ENCODE peak calls at places on chromosomes 7 and 10, in five cellular contexts. I is adrenal gland, W is lower lobe of right lung, K is aorta, P is stomach. T is an unnamed sample. For H3K36me3, the result is how much of the 10 kb centered on the place peaks cover.

GRCh38 chr10:32446701-32447406 is 914 bp downstream of the CCDC7 start:
- DNase-seq in I (no peak), W (no peak), K (no peak), P (no peak), T (no peak)

GRCh38 chr10:34936061-34936460 is 121.0 kb upstream of the PARD3 start:
- DNase-seq in I (no peak), W (no peak), K (no peak), P (no peak), T (no peak)

GRCh38 chr7:35285799-35286198 is 31.9 kb upstream of the TBX20 start:
- DNase-seq in I (no peak), W (no peak), K (no peak), P (no peak), T (no peak)

GRCh38 chr7:116762951-116763350 is 91.0 kb downstream of the MET start:
- DNase-seq in I (no peak), W (no peak), K (no peak), P (no peak), T (no peak)

GRCh38 chr7:78172138-78172887 is 373.7 kb downstream of the PHTF2 start:
- DNase-seq in I (no peak), W (no peak), K (no peak), P (no peak), T (no peak)

GRCh38 chr7:83005410-83005809 is 157.3 kb downstream of the PCLO start:
- DNase-seq in I (no peak), W (no peak), K (no peak), P (no peak), T (no peak)

GRCh38 chr7:132078891-132079735 is 497.2 kb downstream of the PLXNA4 start:
- DNase-seq in I (no peak), W (no peak), K (no peak), P (no peak), T (no peak)

GRCh38 chr7:48182736-48183369 is 11.6 kb downstream of the ABCA13 start:
- DNase-seq in I (no peak), W (no peak), K (no peak), P (no peak), T (no peak)

GRCh38 chr10:78559514-78560392 is 509.0 kb upstream of the ZMIZ1 start:
- DNase-seq in I (no peak), W (no peak), K (no peak), P (no peak), T (no peak)

GRCh38 chr10:43225004-43225786 is 41.7 kb downstream of the RASGEF1A start:
- DNase-seq in I (peak), W (no peak), K (no peak), P (no peak), T (no peak)

GRCh38 chr10:61939575-61940301 is 38.2 kb downstream of the ARID5B start:
- DNase-seq in I (no peak), W (no peak), K (no peak), P (no peak), T (no peak)

GRCh38 chr7:69147631-69148030 is 450.6 kb upstream of the AUTS2 start:
- DNase-seq in I (no peak), W (no peak), K (no peak), P (no peak), T (no peak)

GRCh38 chr10:60883187-60883586 is 60.8 kb downstream of the RHOBTB1 start:
- DNase-seq in I (no peak), W (no peak), K (no peak), P (peak), T (no peak)

GRCh38 chr7:158065340-158065739 is 522.3 kb downstream of the PTPRN2 start:
- DNase-seq in I (no peak), W (no peak), K (peak), P (no peak), T (no peak)

GRCh38 chr7:6359021-6359420 is 86.6 kb upstream of the CYTH3 start:
- DNase-seq in I (no peak), W (no peak), K (no peak), P (no peak), T (no peak)

GRCh38 chr7:48742046-48742445 is 182.3 kb upstream of the CDC14C start:
- DNase-seq in I (no peak), W (no peak), K (no peak), P (no peak), T (no peak)

GRCh38 chr7:108310351-108310750 is 145.9 kb downstream of the NRCAM start:
- DNase-seq in I (no peak), W (no peak), K (no peak), P (no peak), T (no peak)

GRCh38 chr10:37752309-37752875 is 105.0 kb downstream of the ZNF248 start:
- DNase-seq in I (no peak), W (no peak), K (no peak), P (no peak), T (no peak)

GRCh38 chr7:79770053-79770452 is 316.6 kb upstream of the MAGI2 start:
- DNase-seq in I (no peak), W (no peak), K (no peak), P (no peak), T (no peak)

GRCh38 chr7:102832694-102833093 is 80.1 kb upstream of the LRRC17 start:
- DNase-seq in I (no peak), W (no peak), K (no peak), P (no peak), T (no peak)

GRCh38 chr10:66649626-66650025 is 276.2 kb upstream of the LRRTM3 start:
- DNase-seq in I (no peak), W (no peak), K (no peak), P (no peak), T (no peak)

GRCh38 chr10:7457478-7458316 is 46.9 kb upstream of the SFMBT2 start:
- DNase-seq in I (no peak), W (no peak), K (no peak), P (no peak), T (no peak)

GRCh38 chr10:42866115-42866995 is 83.8 kb downstream of the BMS1 start:
- DNase-seq in I (peak), W (peak), K (peak), P (peak), T (peak)

GRCh38 chr7:88516424-88516823 is 209.7 kb upstream of the STEAP4 start:
- DNase-seq in I (no peak), W (no peak), K (no peak), P (no peak), T (no peak)

GRCh38 chr7:136874393-136875032 is 6.1 kb downstream of the CHRM2 start:
- DNase-seq in I (no peak), W (no peak), K (no peak), P (no peak), T (no peak)

GRCh38 chr10:3848768-3849643 is 64.0 kb upstream of the KLF6 start:
- DNase-seq in I (no peak), W (no peak), K (no peak), P (no peak), T (no peak)

GRCh38 chr10:93488956-93489528 is 6.9 kb upstream of the MYOF start:
- DNase-seq in I (no peak), W (no peak), K (no peak), P (no peak), T (no peak)

GRCh38 chr7:67462781-67463191 is 466.2 kb downstream of the TYW1 start:
- DNase-seq in I (peak), W (peak), K (no peak), P (no peak), T (no peak)

GRCh38 chr10:29612657-29613056 is 22.1 kb downstream of the SVIL start:
- DNase-seq in I (peak), W (no peak), K (no peak), P (no peak), T (no peak)
- H3K36me3 ChIP-seq in I (under half), W (under half), K (under half), P (under half), T (under half)

GRCh38 chr7:27756298-27756697 is 16.3 kb downstream of the TAX1BP1 start:
- DNase-seq in I (no peak), W (no peak), K (no peak), P (no peak), T (no peak)
- H3K36me3 ChIP-seq in I (under half), W (half or more), K (under half), P (under half), T (half or more)

DNA sequence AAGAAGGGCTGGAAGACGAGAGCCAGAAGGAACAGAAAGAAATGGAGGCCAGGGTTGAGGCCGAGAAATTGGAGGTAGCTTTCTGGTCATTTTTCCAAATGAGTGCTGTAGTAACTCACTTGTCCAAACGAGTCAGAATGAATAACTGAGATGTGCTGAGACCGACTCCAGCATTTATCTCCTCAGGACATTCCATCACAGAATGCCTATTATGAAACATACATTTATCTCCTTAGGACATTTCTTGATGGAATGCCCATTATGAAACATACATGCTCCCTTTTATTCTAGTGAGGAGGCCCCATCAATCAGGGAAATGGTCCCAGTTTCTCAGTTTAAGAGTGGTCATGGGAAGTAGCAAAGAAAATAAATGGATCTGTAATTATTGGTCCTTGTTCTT is 16.5 kb downstream of the AVL9 start:
- DNase-seq in I (no peak), W (no peak), K (no peak), P (no peak), T (no peak)
- H3K36me3 ChIP-seq in I (under half), W (under half), K (under half), P (under half), T (under half)

GRCh38 chr10:130471486-130471885 is 335.3 kb downstream of the GLRX3 start:
- DNase-seq in I (no peak), W (no peak), K (no peak), P (no peak), T (no peak)

GRCh38 chr10:130477360-130477759 is 341.2 kb downstream of the GLRX3 start:
- DNase-seq in I (no peak), W (no peak), K (no peak), P (no peak), T (no peak)

GRCh38 chr10:130470973-130471372 is 334.8 kb downstream of the GLRX3 start:
- DNase-seq in I (no peak), W (no peak), K (no peak), P (no peak), T (no peak)

GRCh38 chr10:130470286-130470685 is 334.1 kb downstream of the GLRX3 start:
- DNase-seq in I (no peak), W (no peak), K (no peak), P (no peak), T (no peak)

DNA sequence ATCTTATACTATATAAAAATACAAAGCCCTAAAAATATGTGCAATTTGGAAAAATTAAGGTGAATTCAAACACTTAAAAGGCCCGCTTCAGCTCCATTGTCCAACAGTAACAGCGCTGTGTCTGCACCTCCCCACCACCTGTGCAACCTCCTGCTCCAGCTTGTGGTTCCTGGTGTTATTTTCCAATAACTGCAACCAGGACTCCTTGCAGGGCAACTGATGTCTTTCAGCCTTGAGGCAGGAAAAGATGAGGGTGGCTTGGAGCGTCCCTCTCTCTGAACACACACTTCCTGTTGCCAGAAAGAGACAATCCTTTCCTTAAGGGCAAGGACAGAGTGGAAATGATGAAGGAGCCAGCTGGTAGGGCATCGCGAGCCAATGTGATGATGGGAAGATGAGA is 336.0 kb downstream of the GLRX3 start:
- DNase-seq in I (no peak), W (no peak), K (no peak), P (no peak), T (no peak)
- H3K36me3 ChIP-seq in I (under half), W (under half), K (under half), P (under half), T (under half)

DNA sequence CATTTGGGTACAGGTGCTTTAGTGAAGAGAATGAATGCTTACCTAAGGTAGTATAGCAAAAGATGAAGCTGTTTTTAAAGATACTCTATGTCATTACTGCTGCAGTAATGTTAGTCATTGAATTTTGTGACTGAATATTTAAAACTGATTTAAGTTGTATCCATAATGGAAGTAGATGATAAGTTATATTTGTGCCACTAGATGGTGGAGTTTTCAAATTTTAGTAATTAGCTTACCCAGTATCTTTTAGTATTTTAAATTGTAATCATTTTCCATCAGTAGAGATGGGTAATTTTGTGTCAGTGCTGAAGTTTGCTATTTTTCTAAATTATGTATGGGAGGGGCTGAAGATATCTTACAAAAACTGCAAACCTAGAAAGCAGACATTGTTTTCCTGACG is 25.2 kb downstream of the HBP1 start:
- DNase-seq in I (no peak), W (no peak), K (no peak), P (no peak), T (no peak)
- H3K36me3 ChIP-seq in I (half or more), W (half or more), K (under half), P (under half), T (under half)

GRCh38 chr7:7434379-7434778 is 101.3 kb downstream of the COL28A1 start:
- DNase-seq in I (no peak), W (no peak), K (no peak), P (no peak), T (no peak)
- H3K36me3 ChIP-seq in I (under half), W (under half), K (under half), P (under half), T (under half)

GRCh38 chr10:11295492-11295891 is 277.8 kb downstream of the CELF2 start:
- DNase-seq in I (no peak), W (no peak), K (no peak), P (no peak), T (no peak)

GRCh38 chr10:11297136-11297535 is 279.5 kb downstream of the CELF2 start:
- DNase-seq in I (no peak), W (no peak), K (no peak), P (no peak), T (no peak)

GRCh38 chr10:11292576-11293302 is 275.1 kb downstream of the CELF2 start:
- DNase-seq in I (no peak), W (no peak), K (no peak), P (no peak), T (no peak)

GRCh38 chr10:11293332-11293731 is 275.7 kb downstream of the CELF2 start:
- DNase-seq in I (no peak), W (no peak), K (no peak), P (no peak), T (no peak)

GRCh38 chr10:11294831-11295230 is 277.2 kb downstream of the CELF2 start:
- DNase-seq in I (no peak), W (no peak), K (no peak), P (no peak), T (no peak)
- H3K36me3 ChIP-seq in I (under half), W (half or more), K (under half), P (under half), T (under half)

T was measured in psoas muscle.